ENCODE peak calls at places on chromosomes 16 and 17, in four cellular contexts. L, A, Y and X are unnamed samples.

GRCh38 chr16:85010931-85011845 is at the start of gene ZDHHC7:
- DNase-seq in L (peak; percentile 91), A (peak; percentile 74), Y (peak; percentile 91), X (no peak)

GRCh38 chr17:49439673-49440571 is 25.2 kb upstream of the PHB1 start:
- DNase-seq in L (no peak), A (no peak), Y (peak; percentile 53), X (no peak)

GRCh38 chr17:14396542-14396941 is 95.7 kb downstream of the HS3ST3B1 start:
- DNase-seq in L (no peak), A (no peak), Y (no peak), X (no peak)

GRCh38 chr16:57341441-57342303 is 16.9 kb upstream of the CCL22 start:
- DNase-seq in L (no peak), A (no peak), Y (no peak), X (no peak)

GRCh38 chr17:62704381-62704971 is 77.0 kb downstream of the MRC2 start:
- DNase-seq in L (no peak), A (no peak), Y (no peak), X (peak; percentile 96)

GRCh38 chr16:31395647-31396046 is 2.5 kb downstream of the ITGAD start:
- DNase-seq in L (no peak), A (no peak), Y (no peak), X (no peak)

GRCh38 chr17:18987862-18988545 is 16.6 kb downstream of the FAM83G start:
- DNase-seq in L (no peak), A (no peak), Y (no peak), X (no peak)

GRCh38 chr17:48053758-48054237 is 5.6 kb downstream of the NFE2L1 start:
- DNase-seq in L (no peak), A (no peak), Y (no peak), X (no peak)

GRCh38 chr17:65530985-65531507 is 30.4 kb downstream of the AXIN2 start:
- DNase-seq in L (no peak), A (no peak), Y (no peak), X (no peak)

GRCh38 chr17:77649717-77650211 is 308.7 kb upstream of the TNRC6C start:
- DNase-seq in L (no peak), A (no peak), Y (peak; percentile 40), X (no peak)

GRCh38 chr16:9092963-9093477 is 1.6 kb downstream of the HAPSTR1 start:
- DNase-seq in L (peak; percentile 30), A (no peak), Y (no peak), X (no peak)